ENCODE peak calls at places on chromosomes 11 and 22, in six cellular contexts. Q is cardiac fibroblast, P is NCI-H1092 treated with DMSO at 0.1 percent for 48 hours, J is NCI-H1417, R is brain microvascular endothelial cell, T is colonic mucosa. S is an unnamed sample.

GRCh38 chr22:49510718-49511117 is 317.0 kb downstream of the BRD1 start:
- DNase-seq in Q (no peak), P (no peak), J (no peak), R (no peak), T (no peak), S (no peak)

GRCh38 chr11:35466058-35466457 is 46.7 kb upstream of the SLC1A2 start:
- DNase-seq in Q (no peak), P (no peak), J (no peak), R (no peak), T (no peak), S (no peak)

GRCh38 chr11:115287266-115287665 is 216.9 kb downstream of the CADM1 start:
- DNase-seq in Q (no peak), P (peak; percentile 77), J (no peak), R (no peak), T (no peak), S (no peak)

GRCh38 chr11:12232819-12233601 is 122.6 kb downstream of the MICAL2 start:
- DNase-seq in Q (peak; percentile 79), P (no peak), J (no peak), R (peak; percentile 95), T (no peak), S (no peak)

GRCh38 chr22:49692499-49693225 is 135.0 kb downstream of the BRD1 start:
- DNase-seq in Q (no peak), P (no peak), J (no peak), R (no peak), T (no peak), S (no peak)

GRCh38 chr11:934437-934950 is 8.8 kb downstream of the AP2A2 start:
- DNase-seq in Q (no peak), P (no peak), J (no peak), R (no peak), T (no peak), S (no peak)

GRCh38 chr11:47856186-47856585 is 8.0 kb upstream of the NUP160 start:
- DNase-seq in Q (peak; percentile 17), P (peak; percentile 41), J (no peak), R (peak; percentile 12), T (no peak), S (no peak)

GRCh38 chr11:8082391-8083087 is 1.5 kb downstream of the TUB start:
- DNase-seq in Q (no peak), P (no peak), J (peak; percentile 73), R (no peak), T (no peak), S (no peak)

GRCh38 chr11:72781313-72782080 is 12.3 kb downstream of the STARD10 start:
- DNase-seq in Q (no peak), P (peak; percentile 35), J (peak; percentile 69), R (no peak), T (peak; percentile 74), S (no peak)